ENCODE peak calls at places on chromosomes 11 and 22, in nine cellular contexts. Q, E, D, M, A, B, H, X and V are unnamed samples. For H3K4me1, the result is how much of the 10 kb centered on the place peaks cover.

GRCh38 chr22:22818861-22819855 is 68.5 kb upstream of the IGLL5 start:
- ATAC-seq in Q (peak), E (no peak), D (no peak), M (peak), A (no peak), B (no peak), H (no peak), X (no peak), V (no peak)

GRCh38 chr11:92259861-92260260 is 35.2 kb downstream of the FAT3 start:
- ATAC-seq in Q (no peak), E (no peak), D (no peak), M (no peak), A (no peak), B (no peak), H (no peak), X (no peak), V (no peak)

GRCh38 chr11:116849060-116849459 is 11.6 kb upstream of the APOA1 start:
- ATAC-seq in Q (no peak), E (no peak), D (no peak), M (no peak), A (no peak), B (no peak), H (no peak), X (no peak), V (no peak)

GRCh38 chr11:115699733-115700132 is 195.5 kb upstream of the CADM1 start:
- ATAC-seq in Q (peak), E (peak), D (no peak), M (no peak), A (no peak), B (peak), H (no peak), X (peak), V (peak)

GRCh38 chr11:114163830-114164401 is 104.4 kb downstream of the ZBTB16 start:
- ATAC-seq in Q (peak), E (peak), D (no peak), M (no peak), A (no peak), B (no peak), H (no peak), X (no peak), V (peak)

GRCh38 chr22:38325575-38325974 is 8.3 kb upstream of the CSNK1E start:
- ATAC-seq in Q (no peak), E (no peak), D (no peak), M (no peak), A (no peak), B (no peak), H (no peak), X (no peak), V (no peak)

GRCh38 chr11:3637201-3637600 is 4.6 kb downstream of the ART5 start:
- ATAC-seq in Q (no peak), E (no peak), D (no peak), M (no peak), A (no peak), B (no peak), H (no peak), X (no peak), V (no peak)

GRCh38 chr11:62923634-62924411 is 2.7 kb upstream of the CHRM1 start:
- ATAC-seq in Q (no peak), E (no peak), D (no peak), M (no peak), A (no peak), B (no peak), H (no peak), X (no peak), V (no peak)

GRCh38 chr11:67667490-67668190 is 6.8 kb downstream of the ALDH3B2 start:
- ATAC-seq in Q (no peak), E (no peak), D (no peak), M (no peak), A (no peak), B (no peak), H (no peak), X (no peak), V (no peak)

GRCh38 chr11:117425679-117426296 is 98.1 kb downstream of the CEP164 start:
- ATAC-seq in Q (no peak), E (peak), D (no peak), M (no peak), A (peak), B (no peak), H (no peak), X (no peak), V (peak)

GRCh38 chr11:85718991-85719807 is 33.2 kb upstream of the CCDC89 start:
- ATAC-seq in Q (peak), E (peak), D (peak), M (peak), A (peak), B (peak), H (peak), X (peak), V (peak)

GRCh38 chr11:126347751-126348628 is 7.5 kb upstream of the ST3GAL4 start:
- ATAC-seq in Q (no peak), E (peak), D (no peak), M (no peak), A (no peak), B (no peak), H (no peak), X (no peak), V (no peak)

GRCh38 chr22:47144076-47144765 is 381.8 kb downstream of the TBC1D22A start:
- ATAC-seq in Q (peak), E (no peak), D (no peak), M (no peak), A (no peak), B (no peak), H (peak), X (peak), V (no peak)

GRCh38 chr11:120547871-120548681 is 36.5 kb downstream of the GRIK4 start:
- ATAC-seq in Q (peak), E (peak), D (peak), M (peak), A (peak), B (peak), H (peak), X (peak), V (peak)

GRCh38 chr11:126329644-126330200 is 25.8 kb upstream of the ST3GAL4 start:
- ATAC-seq in Q (no peak), E (no peak), D (no peak), M (no peak), A (no peak), B (no peak), H (no peak), X (no peak), V (no peak)

GRCh38 chr11:102920118-102920684 is 35.3 kb downstream of the MMP13 start:
- ATAC-seq in Q (peak), E (peak), D (no peak), M (peak), A (no peak), B (no peak), H (no peak), X (peak), V (peak)

GRCh38 chr11:116099541-116099940 is 595.3 kb upstream of the CADM1 start:
- ATAC-seq in Q (no peak), E (no peak), D (no peak), M (no peak), A (no peak), B (no peak), H (no peak), X (no peak), V (no peak)

GRCh38 chr11:257766-258493 is 20.3 kb upstream of the NLRP6 start:
- ATAC-seq in Q (no peak), E (no peak), D (peak), M (no peak), A (peak), B (no peak), H (no peak), X (no peak), V (no peak)

GRCh38 chr11:14312736-14313438 is 46.1 kb downstream of the RRAS2 start:
- ATAC-seq in Q (no peak), E (no peak), D (no peak), M (no peak), A (no peak), B (no peak), H (no peak), X (no peak), V (no peak)

GRCh38 chr11:36035454-36035853 is 91.6 kb downstream of the LDLRAD3 start:
- ATAC-seq in Q (no peak), E (no peak), D (no peak), M (no peak), A (no peak), B (no peak), H (peak), X (peak), V (no peak)

GRCh38 chr11:61694971-61695706 is 14.9 kb downstream of the DAGLA start:
- ATAC-seq in Q (peak), E (peak), D (peak), M (no peak), A (peak), B (no peak), H (peak), X (no peak), V (peak)

GRCh38 chr22:19629720-19630419 is 84.4 kb upstream of the SEPTIN5 start:
- ATAC-seq in Q (peak), E (peak), D (peak), M (peak), A (peak), B (no peak), H (peak), X (peak), V (peak)

GRCh38 chr22:41619979-41620645 is 731 bp downstream of the DESI1 start:
- ATAC-seq in Q (peak), E (no peak), D (peak), M (peak), A (peak), B (peak), H (no peak), X (peak), V (no peak)

GRCh38 chr11:71381781-71382505 is 66.2 kb downstream of the DHCR7 start:
- ATAC-seq in Q (no peak), E (no peak), D (no peak), M (no peak), A (no peak), B (no peak), H (no peak), X (no peak), V (no peak)

GRCh38 chr11:20007386-20007785 is 152.9 kb downstream of the DBX1 start:
- ATAC-seq in Q (no peak), E (peak), D (no peak), M (no peak), A (no peak), B (no peak), H (no peak), X (no peak), V (no peak)

GRCh38 chr11:67400251-67400941 is 1.3 kb downstream of the PPP1CA start:
- ATAC-seq in Q (no peak), E (peak), D (no peak), M (no peak), A (no peak), B (no peak), H (no peak), X (no peak), V (no peak)

GRCh38 chr11:13140873-13141655 is 131.9 kb downstream of the RASSF10 start:
- ATAC-seq in Q (no peak), E (no peak), D (no peak), M (peak), A (peak), B (no peak), H (no peak), X (no peak), V (no peak)

GRCh38 chr11:8910662-8911039 is 338 bp upstream of the AKIP1 start:
- ATAC-seq in Q (peak), E (no peak), D (peak), M (peak), A (peak), B (no peak), H (peak), X (no peak), V (peak)

GRCh38 chr22:19766235-19766505 is 5.6 kb downstream of the TBX1 start:
- ATAC-seq in Q (no peak), E (no peak), D (no peak), M (no peak), A (peak), B (no peak), H (no peak), X (no peak), V (no peak)

GRCh38 chr11:17876827-17877226 is 136.0 kb downstream of the SERGEF start:
- ATAC-seq in Q (no peak), E (no peak), D (no peak), M (no peak), A (no peak), B (no peak), H (no peak), X (no peak), V (no peak)

GRCh38 chr11:106281455-106282173 is 204.2 kb downstream of the AASDHPPT start:
- ATAC-seq in Q (no peak), E (no peak), D (peak), M (no peak), A (no peak), B (no peak), H (no peak), X (no peak), V (no peak)

GRCh38 chr11:67522844-67523555 is at the start of gene CABP2:
- ATAC-seq in Q (no peak), E (no peak), D (no peak), M (no peak), A (no peak), B (no peak), H (no peak), X (no peak), V (no peak)

GRCh38 chr11:35907648-35908431 is 36.0 kb upstream of the LDLRAD3 start:
- ATAC-seq in Q (peak), E (no peak), D (peak), M (no peak), A (peak), B (no peak), H (peak), X (peak), V (peak)

GRCh38 chr11:45000918-45001317 is 50.2 kb upstream of the TP53I11 start:
- ATAC-seq in Q (no peak), E (no peak), D (no peak), M (no peak), A (no peak), B (no peak), H (no peak), X (no peak), V (no peak)

GRCh38 chr22:38267086-38267485 is 5.7 kb downstream of the TMEM184B start:
- ATAC-seq in Q (peak), E (peak), D (no peak), M (peak), A (no peak), B (no peak), H (peak), X (no peak), V (peak)

GRCh38 chr11:34364102-34364501 is 6.3 kb upstream of the ABTB2 start:
- ATAC-seq in Q (no peak), E (no peak), D (no peak), M (peak), A (no peak), B (no peak), H (no peak), X (no peak), V (no peak)

GRCh38 chr11:34363363-34364084 is 5.7 kb upstream of the ABTB2 start:
- ATAC-seq in Q (peak), E (no peak), D (no peak), M (peak), A (no peak), B (no peak), H (no peak), X (no peak), V (no peak)

GRCh38 chr11:34366522-34366921 is 8.7 kb upstream of the ABTB2 start:
- ATAC-seq in Q (no peak), E (no peak), D (no peak), M (no peak), A (peak), B (no peak), H (peak), X (no peak), V (no peak)
- TF ChIP-seq CTCF in Q (peak), E (peak), D (peak), M (peak), A (peak), B (no peak), H (peak), X (no peak), V (no peak)

DNA sequence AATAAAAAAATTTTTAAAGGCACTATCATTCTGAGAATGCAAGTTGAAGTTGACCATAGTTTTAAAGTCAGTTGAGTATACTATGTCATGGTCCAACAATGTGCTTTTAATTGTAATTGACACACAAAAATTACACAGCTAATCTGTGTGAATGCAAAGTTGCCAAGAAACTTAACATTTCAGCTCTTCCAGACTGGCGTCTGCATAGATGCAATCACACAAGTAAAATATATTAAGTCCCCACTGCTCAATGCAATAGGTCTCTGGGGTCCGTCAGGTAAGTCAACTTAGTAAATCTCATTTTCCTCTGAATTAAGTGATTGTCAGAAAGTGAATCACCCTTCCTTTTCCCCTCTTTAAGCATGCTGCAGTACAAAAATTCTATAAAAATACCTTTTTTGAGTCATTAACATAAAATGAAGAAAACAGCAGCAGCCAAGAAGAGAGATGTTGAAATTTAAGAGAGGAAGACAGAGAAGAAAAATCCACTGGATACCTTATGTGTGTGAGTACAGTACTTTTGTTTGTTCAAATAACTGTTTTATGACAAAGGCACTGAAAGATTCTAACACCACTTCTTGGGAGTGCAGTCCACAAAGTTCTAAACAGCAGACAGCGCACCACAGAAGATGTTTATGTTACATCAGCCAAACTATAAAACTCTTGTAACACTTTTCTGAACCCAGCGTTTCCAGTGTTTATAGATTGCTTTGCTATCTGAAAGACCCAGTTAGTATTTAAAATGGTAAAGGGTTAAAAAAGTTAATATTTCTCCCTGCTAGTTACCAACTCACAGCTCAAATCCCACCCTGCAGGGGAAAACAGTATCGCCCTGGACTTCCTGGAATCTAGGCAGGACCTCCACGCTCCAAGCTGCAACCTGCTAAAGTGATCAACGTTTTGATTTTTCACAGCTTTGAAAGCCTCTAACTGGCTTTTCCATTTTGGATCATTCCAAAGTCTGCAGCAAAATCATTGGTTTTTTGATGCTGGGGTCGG is 4.9 kb downstream of the FZD4 start:
- ATAC-seq in Q (no peak), E (no peak), D (no peak), M (no peak), A (no peak), B (no peak), H (no peak), X (no peak), V (no peak)
- H3K4me1 ChIP-seq in Q (under half), E (half or more), D (under half), M (under half), A (under half), B (half or more), H (under half), X (under half), V (half or more)

GRCh38 chr11:123303924-123304323 is 108.9 kb upstream of the CLMP start:
- ATAC-seq in Q (no peak), E (no peak), D (no peak), M (no peak), A (peak), B (no peak), H (no peak), X (no peak), V (no peak)
- TF ChIP-seq CTCF in Q (no peak), E (no peak), D (no peak), M (no peak), A (no peak), B (no peak), H (no peak), X (no peak), V (no peak)

GRCh38 chr22:45211848-45212247 is 28.8 kb downstream of the KIAA0930 start:
- ATAC-seq in Q (no peak), E (peak), D (peak), M (no peak), A (no peak), B (no peak), H (no peak), X (no peak), V (peak)

GRCh38 chr22:45212992-45213751 is 27.5 kb downstream of the KIAA0930 start:
- ATAC-seq in Q (peak), E (peak), D (peak), M (peak), A (no peak), B (peak), H (no peak), X (peak), V (peak)

GRCh38 chr22:45211435-45211834 is 29.3 kb downstream of the KIAA0930 start:
- ATAC-seq in Q (no peak), E (no peak), D (no peak), M (no peak), A (no peak), B (no peak), H (no peak), X (no peak), V (no peak)

GRCh38 chr22:45210577-45211431 is 29.9 kb downstream of the KIAA0930 start:
- ATAC-seq in Q (no peak), E (no peak), D (no peak), M (no peak), A (no peak), B (no peak), H (no peak), X (no peak), V (no peak)

DNA sequence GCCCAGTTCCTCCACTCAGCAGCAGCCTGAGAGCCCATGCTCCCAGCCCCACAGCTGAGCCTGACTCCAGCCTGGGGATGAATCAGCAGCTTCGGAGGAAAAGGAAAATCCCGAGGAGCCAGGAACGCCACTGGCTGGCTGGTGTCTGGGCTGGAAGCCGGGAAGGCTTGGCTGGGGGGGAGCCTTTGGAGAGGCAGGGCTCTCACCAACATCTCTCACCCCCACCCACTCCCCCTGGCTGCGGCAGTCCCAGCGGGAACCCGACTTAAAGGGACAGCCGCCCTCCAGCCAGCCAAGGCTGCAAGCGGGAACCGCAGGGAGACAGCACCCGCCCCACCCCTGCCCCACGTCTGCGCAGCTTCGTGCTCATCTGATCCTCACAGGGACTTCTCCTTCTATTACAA is 28.4 kb downstream of the KIAA0930 start:
- ATAC-seq in Q (peak), E (peak), D (peak), M (peak), A (no peak), B (peak), H (peak), X (peak), V (peak)
- H3K4me1 ChIP-seq in Q (under half), E (under half), D (under half), M (under half), A (under half), B (half or more), H (under half), X (under half), V (half or more)